ENCODE peak calls at places on chromosomes 2 and 18, in eight cellular contexts. One of them, this sample, is unnamed.

GRCh38 chr18:49460958-49461601 is 635 bp upstream of the DYM start:
- DNase-seq in mesothelial cell of epicardium: no peak
- DNase-seq in activated naive CD8-positive, alpha-beta T cell treated with anti-CD3 and anti-CD28 coated beads for 36 hours: no peak
- DNase-seq in A172: no peak
- DNase-seq in neural progenitor cell: no peak
- DNase-seq in stimulated activated CD4-positive, alpha-beta T cell treated with anti-CD3 and anti-CD28 coated beads, Interleukin-1b, Interleukin-23, amount 100 ng/mL, for 4 hours: no peak
- DNase-seq in body of pancreas: no peak
- DNase-seq in NCI-H1092 treated with DMSO at 0.1 percent for 48 hours: no peak
- DNase-seq in this sample: no peak

GRCh38 chr2:17166506-17166905 is 351.7 kb downstream of the RAD51AP2 start:
- DNase-seq in mesothelial cell of epicardium: no peak
- DNase-seq in activated naive CD8-positive, alpha-beta T cell treated with anti-CD3 and anti-CD28 coated beads for 36 hours: no peak
- DNase-seq in A172: peak
- DNase-seq in neural progenitor cell: no peak
- DNase-seq in stimulated activated CD4-positive, alpha-beta T cell treated with anti-CD3 and anti-CD28 coated beads, Interleukin-1b, Interleukin-23, amount 100 ng/mL, for 4 hours: no peak
- DNase-seq in body of pancreas: peak
- DNase-seq in NCI-H1092 treated with DMSO at 0.1 percent for 48 hours: peak
- DNase-seq in this sample: peak

GRCh38 chr2:120763516-120763915 is 27.8 kb downstream of the GLI2 start:
- DNase-seq in mesothelial cell of epicardium: no peak
- DNase-seq in activated naive CD8-positive, alpha-beta T cell treated with anti-CD3 and anti-CD28 coated beads for 36 hours: no peak
- DNase-seq in A172: peak
- DNase-seq in neural progenitor cell: no peak
- DNase-seq in stimulated activated CD4-positive, alpha-beta T cell treated with anti-CD3 and anti-CD28 coated beads, Interleukin-1b, Interleukin-23, amount 100 ng/mL, for 4 hours: no peak
- DNase-seq in body of pancreas: no peak
- DNase-seq in NCI-H1092 treated with DMSO at 0.1 percent for 48 hours: no peak
- DNase-seq in this sample: no peak

GRCh38 chr18:74994502-74995403 is 214.2 kb downstream of the PTGR3 start:
- DNase-seq in mesothelial cell of epicardium: no peak
- DNase-seq in activated naive CD8-positive, alpha-beta T cell treated with anti-CD3 and anti-CD28 coated beads for 36 hours: peak
- DNase-seq in A172: peak
- DNase-seq in neural progenitor cell: no peak
- DNase-seq in stimulated activated CD4-positive, alpha-beta T cell treated with anti-CD3 and anti-CD28 coated beads, Interleukin-1b, Interleukin-23, amount 100 ng/mL, for 4 hours: no peak
- DNase-seq in body of pancreas: no peak
- DNase-seq in NCI-H1092 treated with DMSO at 0.1 percent for 48 hours: peak
- DNase-seq in this sample: no peak

GRCh38 chr2:122423934-122424333 is 668.5 kb downstream of the TSN start:
- DNase-seq in mesothelial cell of epicardium: no peak
- DNase-seq in activated naive CD8-positive, alpha-beta T cell treated with anti-CD3 and anti-CD28 coated beads for 36 hours: no peak
- DNase-seq in A172: no peak
- DNase-seq in neural progenitor cell: no peak
- DNase-seq in stimulated activated CD4-positive, alpha-beta T cell treated with anti-CD3 and anti-CD28 coated beads, Interleukin-1b, Interleukin-23, amount 100 ng/mL, for 4 hours: no peak
- DNase-seq in body of pancreas: peak
- DNase-seq in NCI-H1092 treated with DMSO at 0.1 percent for 48 hours: no peak
- DNase-seq in this sample: no peak

GRCh38 chr18:62737474-62737873 is 22.1 kb downstream of the PHLPP1 start:
- DNase-seq in mesothelial cell of epicardium: no peak
- DNase-seq in activated naive CD8-positive, alpha-beta T cell treated with anti-CD3 and anti-CD28 coated beads for 36 hours: no peak
- DNase-seq in A172: no peak
- DNase-seq in neural progenitor cell: no peak
- DNase-seq in stimulated activated CD4-positive, alpha-beta T cell treated with anti-CD3 and anti-CD28 coated beads, Interleukin-1b, Interleukin-23, amount 100 ng/mL, for 4 hours: no peak
- DNase-seq in body of pancreas: no peak
- DNase-seq in NCI-H1092 treated with DMSO at 0.1 percent for 48 hours: no peak
- DNase-seq in this sample: no peak

GRCh38 chr2:46161329-46161728 is 135.9 kb upstream of the EPAS1 start:
- DNase-seq in mesothelial cell of epicardium: no peak
- DNase-seq in activated naive CD8-positive, alpha-beta T cell treated with anti-CD3 and anti-CD28 coated beads for 36 hours: no peak
- DNase-seq in A172: no peak
- DNase-seq in neural progenitor cell: no peak
- DNase-seq in stimulated activated CD4-positive, alpha-beta T cell treated with anti-CD3 and anti-CD28 coated beads, Interleukin-1b, Interleukin-23, amount 100 ng/mL, for 4 hours: no peak
- DNase-seq in body of pancreas: no peak
- DNase-seq in NCI-H1092 treated with DMSO at 0.1 percent for 48 hours: no peak
- DNase-seq in this sample: no peak

GRCh38 chr2:74042606-74043005 is 57.9 kb downstream of the TET3 start:
- DNase-seq in mesothelial cell of epicardium: no peak
- DNase-seq in activated naive CD8-positive, alpha-beta T cell treated with anti-CD3 and anti-CD28 coated beads for 36 hours: no peak
- DNase-seq in A172: no peak
- DNase-seq in neural progenitor cell: no peak
- DNase-seq in stimulated activated CD4-positive, alpha-beta T cell treated with anti-CD3 and anti-CD28 coated beads, Interleukin-1b, Interleukin-23, amount 100 ng/mL, for 4 hours: no peak
- DNase-seq in body of pancreas: no peak
- DNase-seq in NCI-H1092 treated with DMSO at 0.1 percent for 48 hours: no peak
- DNase-seq in this sample: no peak

GRCh38 chr2:162029287-162029901 is 44.6 kb downstream of the DPP4 start:
- DNase-seq in mesothelial cell of epicardium: no peak
- DNase-seq in activated naive CD8-positive, alpha-beta T cell treated with anti-CD3 and anti-CD28 coated beads for 36 hours: no peak
- DNase-seq in A172: peak
- DNase-seq in neural progenitor cell: no peak
- DNase-seq in stimulated activated CD4-positive, alpha-beta T cell treated with anti-CD3 and anti-CD28 coated beads, Interleukin-1b, Interleukin-23, amount 100 ng/mL, for 4 hours: no peak
- DNase-seq in body of pancreas: no peak
- DNase-seq in NCI-H1092 treated with DMSO at 0.1 percent for 48 hours: no peak
- DNase-seq in this sample: peak

GRCh38 chr2:190882831-190883582 is 2.4 kb downstream of the GLS start:
- DNase-seq in mesothelial cell of epicardium: no peak
- DNase-seq in activated naive CD8-positive, alpha-beta T cell treated with anti-CD3 and anti-CD28 coated beads for 36 hours: no peak
- DNase-seq in A172: peak
- DNase-seq in neural progenitor cell: peak
- DNase-seq in stimulated activated CD4-positive, alpha-beta T cell treated with anti-CD3 and anti-CD28 coated beads, Interleukin-1b, Interleukin-23, amount 100 ng/mL, for 4 hours: no peak
- DNase-seq in body of pancreas: no peak
- DNase-seq in NCI-H1092 treated with DMSO at 0.1 percent for 48 hours: no peak
- DNase-seq in this sample: no peak